ENCODE peak calls at places on chromosomes 2 and 18, in seven cellular contexts. One of them, this sample, is unnamed. For H3K4me1, the result is how much of the 10 kb centered on the place peaks cover.

GRCh38 chr2:170267071-170267470 is 89.1 kb downstream of the MYO3B start:
- DNase-seq in A549: no peak
- DNase-seq in CD8-positive, alpha-beta T cell: no peak
- DNase-seq in stomach: no peak
- DNase-seq in ovary: no peak
- DNase-seq in fibroblast of lung: no peak
- DNase-seq in testis: no peak
- DNase-seq in this sample: no peak

GRCh38 chr2:64807417-64807816 is 153.7 kb upstream of the SERTAD2 start:
- DNase-seq in A549: peak
- DNase-seq in CD8-positive, alpha-beta T cell: no peak
- DNase-seq in stomach: no peak
- DNase-seq in ovary: no peak
- DNase-seq in fibroblast of lung: peak
- DNase-seq in testis: no peak
- DNase-seq in this sample: peak

GRCh38 chr2:109402980-109403840 is 210.6 kb downstream of the SEPTIN10 start:
- DNase-seq in A549: no peak
- DNase-seq in CD8-positive, alpha-beta T cell: no peak
- DNase-seq in stomach: no peak
- DNase-seq in ovary: no peak
- DNase-seq in fibroblast of lung: no peak
- DNase-seq in testis: no peak
- DNase-seq in this sample: no peak

GRCh38 chr2:58042486-58042970 is 4.1 kb upstream of the VRK2 start:
- DNase-seq in A549: peak
- DNase-seq in CD8-positive, alpha-beta T cell: no peak
- DNase-seq in stomach: no peak
- DNase-seq in ovary: no peak
- DNase-seq in fibroblast of lung: peak
- DNase-seq in testis: no peak
- DNase-seq in this sample: no peak

GRCh38 chr2:154992826-154993225 is 294.3 kb downstream of the KCNJ3 start:
- DNase-seq in A549: no peak
- DNase-seq in CD8-positive, alpha-beta T cell: no peak
- DNase-seq in stomach: no peak
- DNase-seq in ovary: no peak
- DNase-seq in fibroblast of lung: no peak
- DNase-seq in testis: no peak
- DNase-seq in this sample: no peak

GRCh38 chr2:37205689-37206341 is 9.5 kb downstream of the CEBPZOS start:
- DNase-seq in A549: no peak
- DNase-seq in CD8-positive, alpha-beta T cell: no peak
- DNase-seq in stomach: no peak
- DNase-seq in ovary: no peak
- DNase-seq in fibroblast of lung: no peak
- DNase-seq in testis: no peak
- DNase-seq in this sample: no peak

GRCh38 chr18:26920644-26921043 is 55.1 kb upstream of the AQP4 start:
- DNase-seq in A549: no peak
- DNase-seq in CD8-positive, alpha-beta T cell: no peak
- DNase-seq in stomach: no peak
- DNase-seq in ovary: no peak
- DNase-seq in fibroblast of lung: no peak
- DNase-seq in testis: no peak
- DNase-seq in this sample: no peak

GRCh38 chr2:32865399-32866068 is 81.2 kb upstream of the LTBP1 start:
- DNase-seq in A549: no peak
- DNase-seq in CD8-positive, alpha-beta T cell: no peak
- DNase-seq in stomach: no peak
- DNase-seq in ovary: no peak
- DNase-seq in fibroblast of lung: peak
- DNase-seq in testis: no peak
- DNase-seq in this sample: no peak

GRCh38 chr18:52452427-52452826 is 112.4 kb downstream of the DCC start:
- DNase-seq in A549: no peak
- DNase-seq in CD8-positive, alpha-beta T cell: no peak
- DNase-seq in stomach: no peak
- DNase-seq in ovary: no peak
- DNase-seq in fibroblast of lung: no peak
- DNase-seq in testis: no peak
- DNase-seq in this sample: no peak

GRCh38 chr2:210445116-210445707 is 31.3 kb downstream of the LANCL1 start:
- DNase-seq in A549: peak
- DNase-seq in CD8-positive, alpha-beta T cell: no peak
- DNase-seq in stomach: no peak
- DNase-seq in ovary: no peak
- DNase-seq in fibroblast of lung: peak
- DNase-seq in testis: no peak
- DNase-seq in this sample: no peak

GRCh38 chr2:199692489-199692888 is 158.5 kb downstream of the FTCDNL1 start:
- DNase-seq in A549: no peak
- DNase-seq in CD8-positive, alpha-beta T cell: no peak
- DNase-seq in stomach: peak
- DNase-seq in ovary: no peak
- DNase-seq in fibroblast of lung: no peak
- DNase-seq in testis: peak
- DNase-seq in this sample: no peak

GRCh38 chr2:135076556-135076955 is 24.5 kb downstream of the RAB3GAP1 start:
- DNase-seq in A549: no peak
- DNase-seq in CD8-positive, alpha-beta T cell: no peak
- DNase-seq in stomach: no peak
- DNase-seq in ovary: no peak
- DNase-seq in fibroblast of lung: no peak
- DNase-seq in testis: no peak
- DNase-seq in this sample: no peak

GRCh38 chr2:111054791-111055627 is 65.7 kb upstream of the BCL2L11 start:
- DNase-seq in A549: no peak
- DNase-seq in CD8-positive, alpha-beta T cell: no peak
- DNase-seq in stomach: no peak
- DNase-seq in ovary: no peak
- DNase-seq in fibroblast of lung: peak
- DNase-seq in testis: no peak
- DNase-seq in this sample: no peak

GRCh38 chr2:186058604-186059003 is 320.0 kb downstream of the FSIP2 start:
- DNase-seq in A549: no peak
- DNase-seq in CD8-positive, alpha-beta T cell: no peak
- DNase-seq in stomach: no peak
- DNase-seq in ovary: no peak
- DNase-seq in fibroblast of lung: no peak
- DNase-seq in testis: no peak
- DNase-seq in this sample: no peak

GRCh38 chr18:59374112-59374511 is 15.0 kb upstream of the LMAN1 start:
- DNase-seq in A549: no peak
- DNase-seq in CD8-positive, alpha-beta T cell: no peak
- DNase-seq in stomach: no peak
- DNase-seq in ovary: no peak
- DNase-seq in fibroblast of lung: no peak
- DNase-seq in testis: no peak
- DNase-seq in this sample: no peak

GRCh38 chr2:74128206-74128605 is 19.5 kb downstream of the BOLA3 start:
- DNase-seq in A549: no peak
- DNase-seq in CD8-positive, alpha-beta T cell: no peak
- DNase-seq in stomach: no peak
- DNase-seq in ovary: no peak
- DNase-seq in fibroblast of lung: no peak
- DNase-seq in testis: no peak
- DNase-seq in this sample: no peak

GRCh38 chr18:23238651-23239349 is 103.5 kb downstream of the CABLES1 start:
- DNase-seq in A549: no peak
- DNase-seq in CD8-positive, alpha-beta T cell: no peak
- DNase-seq in stomach: no peak
- DNase-seq in ovary: no peak
- DNase-seq in fibroblast of lung: peak
- DNase-seq in testis: no peak
- DNase-seq in this sample: no peak

GRCh38 chr18:63102941-63103744 is 216.4 kb downstream of the BCL2 start:
- DNase-seq in A549: no peak
- DNase-seq in CD8-positive, alpha-beta T cell: no peak
- DNase-seq in stomach: no peak
- DNase-seq in ovary: no peak
- DNase-seq in fibroblast of lung: no peak
- DNase-seq in testis: no peak
- DNase-seq in this sample: no peak
- H3K4me1 ChIP-seq in A549: under half
- H3K4me1 ChIP-seq in CD8-positive, alpha-beta T cell: under half
- H3K4me1 ChIP-seq in stomach: under half
- H3K4me1 ChIP-seq in ovary: under half
- H3K4me1 ChIP-seq in fibroblast of lung: under half
- H3K4me1 ChIP-seq in testis: under half
- H3K4me1 ChIP-seq in this sample: under half

GRCh38 chr2:40642726-40643125 is 190.8 kb upstream of the SLC8A1 start:
- DNase-seq in A549: no peak
- DNase-seq in CD8-positive, alpha-beta T cell: no peak
- DNase-seq in stomach: no peak
- DNase-seq in ovary: no peak
- DNase-seq in fibroblast of lung: no peak
- DNase-seq in testis: no peak
- DNase-seq in this sample: no peak
- H3K27ac ChIP-seq in A549: no peak
- H3K27ac ChIP-seq in CD8-positive, alpha-beta T cell: no peak
- H3K27ac ChIP-seq in stomach: no peak
- H3K27ac ChIP-seq in ovary: no peak
- H3K27ac ChIP-seq in fibroblast of lung: no peak
- H3K27ac ChIP-seq in testis: no peak
- H3K27ac ChIP-seq in this sample: no peak

GRCh38 chr2:157443795-157444642 is at the start of gene CYTIP:
- DNase-seq in A549: no peak
- DNase-seq in CD8-positive, alpha-beta T cell: peak
- DNase-seq in stomach: peak
- DNase-seq in ovary: no peak
- DNase-seq in fibroblast of lung: no peak
- DNase-seq in testis: peak
- DNase-seq in this sample: peak
- H3K4me3 ChIP-seq in A549: no peak
- H3K4me3 ChIP-seq in CD8-positive, alpha-beta T cell: peak
- H3K4me3 ChIP-seq in stomach: peak
- H3K4me3 ChIP-seq in ovary: no peak
- H3K4me3 ChIP-seq in fibroblast of lung: no peak
- H3K4me3 ChIP-seq in testis: no peak
- H3K4me3 ChIP-seq in this sample: peak

GRCh38 chr2:233810385-233810784 is 32.3 kb downstream of the MROH2A start:
- DNase-seq in A549: no peak
- DNase-seq in CD8-positive, alpha-beta T cell: no peak
- DNase-seq in stomach: peak
- DNase-seq in ovary: no peak
- DNase-seq in fibroblast of lung: no peak
- DNase-seq in testis: no peak
- DNase-seq in this sample: no peak

GRCh38 chr2:233811087-233811486 is 33.0 kb downstream of the MROH2A start:
- DNase-seq in A549: no peak
- DNase-seq in CD8-positive, alpha-beta T cell: no peak
- DNase-seq in stomach: peak
- DNase-seq in ovary: no peak
- DNase-seq in fibroblast of lung: no peak
- DNase-seq in testis: no peak
- DNase-seq in this sample: no peak

GRCh38 chr2:233813236-233814062 is 35.3 kb downstream of the MROH2A start:
- DNase-seq in A549: no peak
- DNase-seq in CD8-positive, alpha-beta T cell: no peak
- DNase-seq in stomach: peak
- DNase-seq in ovary: no peak
- DNase-seq in fibroblast of lung: no peak
- DNase-seq in testis: no peak
- DNase-seq in this sample: peak

GRCh38 chr2:233814063-233814435 is 35.9 kb downstream of the MROH2A start:
- DNase-seq in A549: peak
- DNase-seq in CD8-positive, alpha-beta T cell: no peak
- DNase-seq in stomach: no peak
- DNase-seq in ovary: no peak
- DNase-seq in fibroblast of lung: no peak
- DNase-seq in testis: no peak
- DNase-seq in this sample: no peak

DNA sequence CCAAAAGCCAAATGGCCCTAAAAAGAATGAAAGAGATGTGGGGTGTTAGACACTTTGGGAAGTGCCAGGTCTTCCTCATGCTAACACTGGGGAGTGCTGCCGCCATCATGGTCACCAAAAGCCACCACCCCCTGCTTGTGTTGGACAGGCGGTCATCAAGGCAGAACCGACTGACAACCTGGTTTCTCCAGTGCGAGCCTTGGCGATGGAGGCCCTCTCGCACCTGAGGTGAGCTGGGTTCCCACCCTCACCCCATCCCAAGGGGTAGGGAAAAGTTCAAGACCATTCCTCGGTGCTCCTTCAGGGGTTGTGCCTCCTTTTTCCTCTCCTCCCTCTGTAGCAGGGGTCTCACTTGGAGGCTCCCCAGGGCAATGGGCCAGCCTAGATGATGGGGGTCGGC is 33.6 kb downstream of the MROH2A start:
- DNase-seq in A549: no peak
- DNase-seq in CD8-positive, alpha-beta T cell: no peak
- DNase-seq in stomach: peak
- DNase-seq in ovary: no peak
- DNase-seq in fibroblast of lung: no peak
- DNase-seq in testis: no peak
- DNase-seq in this sample: no peak
- H3K4me1 ChIP-seq in A549: under half
- H3K4me1 ChIP-seq in CD8-positive, alpha-beta T cell: under half
- H3K4me1 ChIP-seq in stomach: under half
- H3K4me1 ChIP-seq in ovary: under half
- H3K4me1 ChIP-seq in fibroblast of lung: under half
- H3K4me1 ChIP-seq in testis: under half
- H3K4me1 ChIP-seq in this sample: under half

GRCh38 chr2:207505180-207505579 is 24.6 kb upstream of the CREB1 start:
- DNase-seq in A549: no peak
- DNase-seq in CD8-positive, alpha-beta T cell: no peak
- DNase-seq in stomach: no peak
- DNase-seq in ovary: no peak
- DNase-seq in fibroblast of lung: no peak
- DNase-seq in testis: no peak
- DNase-seq in this sample: no peak
- H3K27ac ChIP-seq in A549: peak
- H3K27ac ChIP-seq in CD8-positive, alpha-beta T cell: no peak
- H3K27ac ChIP-seq in stomach: peak
- H3K27ac ChIP-seq in ovary: no peak
- H3K27ac ChIP-seq in fibroblast of lung: peak
- H3K27ac ChIP-seq in testis: no peak
- H3K27ac ChIP-seq in this sample: peak

DNA sequence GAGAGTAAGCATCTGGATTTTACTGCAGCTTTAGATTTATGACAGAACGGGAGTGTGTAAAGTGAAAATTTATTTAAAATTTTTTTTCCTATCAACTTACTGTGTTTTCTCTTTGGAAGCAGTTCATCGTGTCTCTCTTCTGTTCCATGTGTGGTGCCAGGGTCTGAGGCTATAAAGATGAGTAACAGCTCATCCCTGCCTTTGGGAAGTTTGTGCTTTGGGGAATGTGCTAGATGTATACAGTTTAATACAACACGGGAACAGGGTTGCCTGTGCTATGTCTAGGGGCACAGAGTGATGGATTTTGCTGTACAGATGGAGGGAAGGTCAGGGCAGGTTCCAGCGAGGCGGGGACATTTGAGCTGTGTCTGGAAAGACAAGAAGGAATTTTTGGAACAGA is 125.8 kb downstream of the VWA3B start:
- DNase-seq in A549: no peak
- DNase-seq in CD8-positive, alpha-beta T cell: no peak
- DNase-seq in stomach: no peak
- DNase-seq in ovary: no peak
- DNase-seq in fibroblast of lung: no peak
- DNase-seq in testis: no peak
- DNase-seq in this sample: no peak
- H3K4me3 ChIP-seq in A549: no peak
- H3K4me3 ChIP-seq in CD8-positive, alpha-beta T cell: no peak
- H3K4me3 ChIP-seq in stomach: no peak
- H3K4me3 ChIP-seq in ovary: no peak
- H3K4me3 ChIP-seq in fibroblast of lung: no peak
- H3K4me3 ChIP-seq in testis: no peak
- H3K4me3 ChIP-seq in this sample: no peak

GRCh38 chr2:11743531-11743815 is 3.0 kb upstream of the LPIN1 start:
- DNase-seq in A549: no peak
- DNase-seq in CD8-positive, alpha-beta T cell: no peak
- DNase-seq in stomach: no peak
- DNase-seq in ovary: no peak
- DNase-seq in fibroblast of lung: no peak
- DNase-seq in testis: no peak
- DNase-seq in this sample: no peak
- H3K4me1 ChIP-seq in A549: half or more
- H3K4me1 ChIP-seq in CD8-positive, alpha-beta T cell: under half
- H3K4me1 ChIP-seq in stomach: half or more
- H3K4me1 ChIP-seq in ovary: under half
- H3K4me1 ChIP-seq in fibroblast of lung: under half
- H3K4me1 ChIP-seq in testis: under half
- H3K4me1 ChIP-seq in this sample: half or more